ENCODE peak calls at places on chromosomes 16 and 17, in nine cellular contexts. G is islet precursor cell; W is Daoy; E is NCI-H460; C is cardiac muscle cell; X is stimulated activated CD8-positive, alpha-beta memory T cell treated with anti-CD3 and anti-CD28 coated beads, Interleukin-12 subunit alpha, Interleukin-12 subunit beta, amount 100 ng/mL, for 4 hours; Z is hypothalamus; R is A549; K is progenitor cell of endocrine pancreas. Q is an unnamed sample.

GRCh38 chr17:57954421-57955182 is 610 bp downstream of the CUEDC1 start:
- DNase-seq in W (peak), E (peak), G (peak), C (peak), Z (peak), X (no peak), K (no peak), R (peak), Q (peak)

GRCh38 chr17:4440690-4441686 is 7.2 kb downstream of the SPNS3 start:
- DNase-seq in R (no peak), W (no peak), E (no peak), X (no peak), K (no peak), C (peak), Z (no peak), G (no peak), Q (no peak)

GRCh38 chr17:5031365-5032082 is 3.7 kb downstream of the SLC52A1 start:
- DNase-seq in E (peak), X (peak), R (peak), Z (peak), W (peak), K (peak), C (peak), G (peak), Q (peak)

GRCh38 chr17:58809564-58809936 is 53.9 kb downstream of the PPM1E start:
- DNase-seq in E (no peak), G (no peak), W (no peak), X (no peak), C (no peak), K (no peak), Z (no peak), R (no peak), Q (no peak)

GRCh38 chr17:74729866-74730265 is 7.2 kb upstream of the RAB37 start:
- DNase-seq in R (no peak), G (no peak), X (no peak), K (no peak), Z (no peak), C (no peak), E (no peak), W (no peak), Q (no peak)

GRCh38 chr16:83023640-83024039 is 396.9 kb downstream of the CDH13 start:
- DNase-seq in X (no peak), Z (no peak), W (no peak), G (no peak), C (no peak), E (no peak), R (no peak), K (no peak), Q (no peak)

GRCh38 chr16:56463153-56463552 is 11.8 kb downstream of the OGFOD1 start:
- DNase-seq in G (no peak), C (no peak), E (no peak), Z (no peak), W (no peak), X (no peak), R (no peak), K (no peak), Q (no peak)

GRCh38 chr17:48728232-48729231 is at the start of gene HOXB13:
- DNase-seq in K (no peak), Z (no peak), G (peak), X (no peak), E (peak), R (peak), C (peak), W (peak), Q (no peak)

GRCh38 chr17:9845306-9845705 is 19.6 kb downstream of the GLP2R start:
- DNase-seq in X (no peak), G (peak), C (no peak), K (no peak), R (no peak), Z (no peak), W (no peak), E (no peak), Q (no peak)

GRCh38 chr16:50635505-50636392 is 45.4 kb downstream of the SNX20 start:
- DNase-seq in Z (no peak), K (no peak), C (no peak), E (no peak), G (no peak), R (no peak), X (no peak), W (peak), Q (no peak)

Q was measured in HuH-7.5.